ENCODE peak calls at places on chromosomes 2 and 18, in four cellular contexts. M is WERI-Rb-1, J is brain microvascular endothelial cell, T is mucosa of descending colon. E is an unnamed sample.

GRCh38 chr2:65017335-65017734 is 28.1 kb downstream of the SLC1A4 start:
- DNase-seq in J (no peak), T (no peak), M (no peak), E (no peak)

GRCh38 chr2:189783451-189783926 is 650 bp downstream of the ORMDL1 start:
- DNase-seq in T (no peak), J (no peak), M (no peak), E (peak)

GRCh38 chr2:174699993-174700766 is 64.1 kb downstream of the CHRNA1 start:
- DNase-seq in M (no peak), J (no peak), T (no peak), E (peak)

GRCh38 chr18:44541781-44542180 is 138.9 kb upstream of the SETBP1 start:
- DNase-seq in J (no peak), M (no peak), T (no peak), E (no peak)

GRCh38 chr2:16628316-16628715 is 37.3 kb downstream of the CYRIA start:
- DNase-seq in M (no peak), J (no peak), T (no peak), E (no peak)

GRCh38 chr2:127508621-127509034 is 17.7 kb downstream of the IWS1 start:
- DNase-seq in J (peak), M (no peak), T (no peak), E (peak)

GRCh38 chr2:112077814-112078213 is 22.7 kb downstream of the TMEM87B start:
- DNase-seq in J (no peak), M (no peak), T (no peak), E (peak)

GRCh38 chr18:39198376-39198775 is 1632.8 kb upstream of the CELF4 start:
- DNase-seq in J (no peak), M (peak), T (no peak), E (no peak)

GRCh38 chr2:74648009-74648443 is at the start of gene M1AP:
- DNase-seq in T (peak), J (no peak), M (no peak), E (no peak)

GRCh38 chr2:190213441-190214335 is 105.9 kb downstream of the HIBCH start:
- DNase-seq in M (no peak), T (no peak), J (no peak), E (no peak)

GRCh38 chr2:59184281-59185020 is 943.3 kb upstream of the FANCL start:
- DNase-seq in M (no peak), J (peak), T (no peak), E (no peak)

GRCh38 chr2:94874277-94874997 is 3.2 kb downstream of the TEKT4 start:
- DNase-seq in J (no peak), M (peak), T (peak), E (peak)

GRCh38 chr2:120794716-120795115 is 59.0 kb downstream of the GLI2 start:
- DNase-seq in J (no peak), T (no peak), M (no peak), E (peak)

GRCh38 chr2:152600051-152600657 is 117.1 kb downstream of the PRPF40A start:
- DNase-seq in T (no peak), M (no peak), J (no peak), E (no peak)

GRCh38 chr2:162731917-162732804 is 106.4 kb downstream of the KCNH7 start:
- DNase-seq in T (no peak), J (no peak), M (no peak), E (no peak)

GRCh38 chr2:18834341-18834740 is 245.0 kb upstream of the NT5C1B start:
- DNase-seq in M (no peak), J (peak), T (no peak), E (peak)

GRCh38 chr2:42138163-42139016 is 30.8 kb upstream of the EML4 start:
- DNase-seq in M (no peak), T (no peak), J (peak), E (peak)

GRCh38 chr2:217279571-217279970 is 419.7 kb upstream of the TNP1 start:
- DNase-seq in T (no peak), M (no peak), J (peak), E (peak)

GRCh38 chr2:64637000-64637628 is 16.6 kb downstream of the SERTAD2 start:
- DNase-seq in T (no peak), J (no peak), M (no peak), E (no peak)

GRCh38 chr2:86622409-86622877 is 1.2 kb downstream of the RNF103 start:
- DNase-seq in J (no peak), T (peak), M (no peak), E (peak)

GRCh38 chr2:32986480-32986879 is 39.7 kb downstream of the LTBP1 start:
- DNase-seq in M (no peak), T (no peak), J (no peak), E (no peak)

GRCh38 chr18:3593381-3593903 is 143.5 kb downstream of the TGIF1 start:
- DNase-seq in M (no peak), J (peak), T (no peak), E (peak)

GRCh38 chr2:119234021-119235019 is 10.7 kb downstream of the STEAP3 start:
- DNase-seq in M (peak), T (no peak), J (no peak), E (peak)

GRCh38 chr18:38427234-38427633 is 861.6 kb upstream of the CELF4 start:
- DNase-seq in T (no peak), J (no peak), M (peak), E (no peak)

GRCh38 chr2:215753808-215754207 is 259.5 kb downstream of the MREG start:
- DNase-seq in T (no peak), M (no peak), J (no peak), E (no peak)

GRCh38 chr18:45050712-45051639 is 370.3 kb downstream of the SETBP1 start:
- DNase-seq in T (no peak), J (peak), M (no peak), E (peak)

GRCh38 chr2:30688956-30689401 is 118.3 kb downstream of the CAPN13 start:
- DNase-seq in T (no peak), J (no peak), M (peak), E (no peak)

GRCh38 chr2:237171895-237172294 is 86.2 kb downstream of the COPS8 start:
- DNase-seq in J (no peak), T (no peak), M (no peak), E (no peak)

GRCh38 chr2:176562359-176563043 is 293.3 kb downstream of the MTX2 start:
- DNase-seq in M (no peak), J (peak), T (no peak), E (peak)

GRCh38 chr2:177872286-177872685 is 200.3 kb downstream of the PDE11A start:
- DNase-seq in M (no peak), T (no peak), J (no peak), E (no peak)

GRCh38 chr2:121617042-121617599 is 32.1 kb downstream of the CLASP1 start:
- DNase-seq in T (no peak), M (no peak), J (no peak), E (no peak)

GRCh38 chr2:157470321-157470720 is 26.4 kb upstream of the CYTIP start:
- DNase-seq in M (no peak), T (no peak), J (no peak), E (no peak)
- H3K4me3 ChIP-seq in M (no peak), T (no peak), J (no peak), E (no peak)

DNA sequence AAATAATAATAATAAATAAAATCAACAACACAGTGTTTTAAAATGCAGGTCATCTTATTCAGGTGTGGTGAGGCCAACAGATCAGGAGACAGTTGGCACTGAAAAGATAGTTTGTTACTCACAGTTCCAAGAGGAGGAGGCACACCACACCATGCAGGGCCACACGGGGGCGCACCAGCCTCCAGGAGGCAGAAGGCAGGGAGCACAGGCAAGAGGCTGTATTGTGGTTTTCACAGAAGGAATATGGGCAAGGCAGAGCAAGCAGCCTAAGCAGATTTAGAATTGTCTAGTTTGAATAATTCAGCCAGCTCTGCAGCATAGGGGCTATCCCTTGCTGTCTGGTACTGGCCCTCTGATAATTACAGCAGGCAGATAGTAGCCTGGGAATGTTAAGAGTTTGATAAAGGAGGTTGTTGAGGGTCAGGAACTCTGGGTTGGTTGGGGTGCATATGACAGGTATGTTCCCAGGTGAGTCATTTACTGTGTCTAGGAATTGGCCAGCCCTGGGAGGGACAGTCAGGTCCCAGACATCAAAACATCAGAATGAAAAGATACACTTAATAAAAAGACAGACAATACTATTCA is 31.3 kb downstream of the KIAA2012 start:
- DNase-seq in T (peak), M (peak), J (peak), E (peak)
- TF ChIP-seq CTCF in T (no peak), M (peak), J (peak), E (peak)

GRCh38 chr2:54572636-54573531 is 116.8 kb downstream of the SPTBN1 start:
- DNase-seq in J (peak), M (no peak), T (peak), E (peak)
- H3K4me3 ChIP-seq in J (peak), M (no peak), T (no peak), E (peak)

GRCh38 chr2:122639721-122640120 is 884.3 kb downstream of the TSN start:
- DNase-seq in J (no peak), M (no peak), T (no peak), E (no peak)
- TF ChIP-seq CTCF in J (no peak), M (no peak), T (no peak), E (no peak)

GRCh38 chr2:1306687-1307516 is 106.4 kb upstream of the TPO start:
- DNase-seq in J (no peak), M (no peak), T (no peak), E (no peak)
- H3K4me3 ChIP-seq in J (no peak), M (peak), T (no peak), E (no peak)